ENCODE peak calls at places on chromosome 18, in seven cellular contexts. L is NCI-H748 treated with DMSO at 0.1 percent for 48 hours, R is NCI-H1092 treated with DMSO at 0.1 percent for 48 hours, C is NCI-H1105, V is omental fat pad, E is aorta, J is posterior vena cava. U is an unnamed sample.

GRCh38 chr18:78939105-78939504 is 40.5 kb upstream of the SALL3 start:
- DNase-seq in R (no peak), L (no peak), V (no peak), C (no peak), J (no peak), E (no peak), U (no peak)

GRCh38 chr18:76467371-76468190 is 27.5 kb downstream of the ZNF516 start:
- DNase-seq in R (no peak), V (no peak), C (no peak), J (no peak), L (no peak), E (no peak), U (no peak)

GRCh38 chr18:48203288-48203945 is 205.8 kb downstream of the ZBTB7C start:
- DNase-seq in C (no peak), V (no peak), J (no peak), R (no peak), L (no peak), E (no peak), U (no peak)

GRCh38 chr18:74281011-74281638 is 10.6 kb downstream of the CYB5A start:
- DNase-seq in V (no peak), E (no peak), R (peak), L (no peak), C (no peak), J (no peak), U (no peak)

GRCh38 chr18:41096504-41096903 is 858.5 kb upstream of the PIK3C3 start:
- DNase-seq in E (no peak), L (peak), V (no peak), R (peak), C (peak), J (no peak), U (no peak)

GRCh38 chr18:21051615-21052014 is 60.0 kb downstream of the ROCK1 start:
- DNase-seq in R (no peak), E (no peak), C (no peak), J (no peak), L (no peak), V (no peak), U (no peak)

GRCh38 chr18:32549248-32549842 is 78.7 kb upstream of the GAREM1 start:
- DNase-seq in L (peak), C (peak), V (peak), E (no peak), R (peak), J (no peak), U (peak)

GRCh38 chr18:51278045-51278649 is 80.7 kb upstream of the MEX3C start:
- DNase-seq in C (peak), E (no peak), V (no peak), J (no peak), L (peak), R (peak), U (peak)

GRCh38 chr18:13223341-13224148 is 5.0 kb downstream of the LDLRAD4 start:
- DNase-seq in R (peak), J (peak), V (no peak), E (no peak), C (no peak), L (no peak), U (no peak)

GRCh38 chr18:62788891-62789290 is 73.5 kb downstream of the PHLPP1 start:
- DNase-seq in V (no peak), E (no peak), C (no peak), R (peak), J (no peak), L (peak), U (no peak)

GRCh38 chr18:22253676-22254075 is 84.3 kb downstream of the GATA6 start:
- DNase-seq in C (no peak), J (no peak), R (no peak), E (no peak), L (no peak), V (no peak), U (no peak)

GRCh38 chr18:8260319-8260718 is 348.9 kb upstream of the RAB12 start:
- DNase-seq in V (no peak), C (no peak), R (no peak), E (no peak), L (no peak), J (no peak), U (no peak)

GRCh38 chr18:61637905-61638304 is 254.9 kb downstream of the RNF152 start:
- DNase-seq in V (no peak), C (no peak), E (no peak), J (no peak), R (no peak), L (no peak), U (no peak)